ENCODE peak calls at places on chromosome 9, in seven cellular contexts. I is A549, K is cardiac muscle cell, W is HCT116, E is GM20000, O is glutamatergic neuron, F is PC-9. U is an unnamed sample.

GRCh38 chr9:115232375-115232774 is 114.4 kb upstream of the TNC start:
- DNase-seq in F (no peak), K (no peak), W (no peak), O (no peak), I (no peak), E (no peak), U (no peak)

GRCh38 chr9:14812806-14813205 is 90.3 kb upstream of the CER1 start:
- DNase-seq in E (no peak), O (no peak), I (no peak), W (no peak), K (no peak), F (no peak), U (no peak)

GRCh38 chr9:71384343-71384742 is 262.9 kb upstream of the TRPM3 start:
- DNase-seq in W (no peak), I (no peak), E (no peak), O (no peak), K (no peak), F (no peak), U (no peak)

GRCh38 chr9:105360344-105360743 is 87.5 kb upstream of the FSD1L start:
- DNase-seq in W (no peak), F (no peak), K (no peak), E (no peak), O (no peak), I (no peak), U (no peak)

GRCh38 chr9:4894076-4894475 is 91.0 kb upstream of the JAK2 start:
- DNase-seq in O (no peak), E (no peak), I (no peak), W (no peak), K (no peak), F (no peak), U (no peak)

GRCh38 chr9:21931428-21931827 is 62.8 kb downstream of the CDKN2A start:
- DNase-seq in K (no peak), W (no peak), O (no peak), E (no peak), F (no peak), I (no peak), U (no peak)

GRCh38 chr9:99126312-99126711 is 21.4 kb downstream of the TGFBR1 start:
- DNase-seq in K (no peak), I (no peak), F (no peak), W (no peak), O (no peak), E (no peak), U (no peak)

GRCh38 chr9:99269429-99269828 is 47.3 kb downstream of the SEC61B start:
- DNase-seq in F (no peak), O (no peak), K (no peak), W (no peak), E (no peak), I (no peak), U (no peak)

GRCh38 chr9:129869585-129870501 is 34.6 kb downstream of the USP20 start:
- DNase-seq in K (no peak), W (no peak), I (no peak), O (no peak), E (no peak), F (no peak), U (no peak)

GRCh38 chr9:75960561-75960960 is 70.1 kb downstream of the PCSK5 start:
- DNase-seq in K (no peak), O (no peak), E (no peak), W (no peak), I (no peak), F (no peak), U (no peak)

GRCh38 chr9:70601000-70601929 is 186.8 kb upstream of the KLF9 start:
- DNase-seq in F (no peak), W (no peak), I (no peak), K (peak), E (no peak), O (no peak), U (peak)

DNA sequence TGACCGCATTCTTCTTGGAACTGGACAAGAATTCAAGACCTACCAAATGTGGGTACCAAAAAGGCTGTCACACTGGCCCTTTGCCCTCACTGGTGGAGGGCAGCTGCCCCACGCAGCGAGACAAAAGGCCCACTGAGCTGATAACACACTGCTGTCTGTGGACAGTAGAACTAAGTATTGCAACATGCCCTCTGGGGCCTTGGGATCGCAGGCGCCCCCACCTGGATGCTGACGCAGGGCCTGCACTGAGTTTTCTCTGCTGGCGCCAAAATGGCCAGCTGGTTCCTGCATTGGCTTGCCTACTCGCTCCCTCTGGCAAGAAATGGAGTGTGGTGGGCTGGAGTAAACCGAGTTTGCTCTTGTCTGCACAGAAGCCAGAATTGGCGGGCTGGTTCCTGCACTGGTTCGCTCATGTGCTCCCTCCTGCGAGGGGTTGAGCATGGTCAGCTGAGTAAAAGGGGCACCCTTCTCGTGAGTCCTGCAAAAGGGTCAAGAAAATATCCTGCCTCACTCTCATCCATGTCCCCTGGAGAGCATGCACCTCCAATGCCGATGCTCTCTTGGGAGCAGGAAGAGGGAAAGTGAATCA is 55.7 kb downstream of the NXNL2 start:
- DNase-seq in W (no peak), O (no peak), K (no peak), F (no peak), I (no peak), E (no peak), U (no peak)
- TF ChIP-seq CTCF in W (peak), O (no peak), K (no peak), F (no peak), I (peak), E (no peak), U (no peak)

GRCh38 chr9:111852291-111852690 is 44.3 kb upstream of the UGCG start:
- DNase-seq in K (no peak), I (no peak), F (peak), O (no peak), E (no peak), W (no peak), U (no peak)

GRCh38 chr9:111860443-111860842 is 36.2 kb upstream of the UGCG start:
- DNase-seq in F (no peak), E (no peak), K (no peak), W (no peak), I (no peak), O (no peak), U (no peak)

GRCh38 chr9:111853450-111853827 is 43.2 kb upstream of the UGCG start:
- DNase-seq in E (no peak), F (peak), K (no peak), I (no peak), W (no peak), O (no peak), U (no peak)

GRCh38 chr9:111854799-111855198 is 41.8 kb upstream of the UGCG start:
- DNase-seq in I (no peak), F (no peak), W (no peak), O (no peak), K (no peak), E (no peak), U (no peak)

DNA sequence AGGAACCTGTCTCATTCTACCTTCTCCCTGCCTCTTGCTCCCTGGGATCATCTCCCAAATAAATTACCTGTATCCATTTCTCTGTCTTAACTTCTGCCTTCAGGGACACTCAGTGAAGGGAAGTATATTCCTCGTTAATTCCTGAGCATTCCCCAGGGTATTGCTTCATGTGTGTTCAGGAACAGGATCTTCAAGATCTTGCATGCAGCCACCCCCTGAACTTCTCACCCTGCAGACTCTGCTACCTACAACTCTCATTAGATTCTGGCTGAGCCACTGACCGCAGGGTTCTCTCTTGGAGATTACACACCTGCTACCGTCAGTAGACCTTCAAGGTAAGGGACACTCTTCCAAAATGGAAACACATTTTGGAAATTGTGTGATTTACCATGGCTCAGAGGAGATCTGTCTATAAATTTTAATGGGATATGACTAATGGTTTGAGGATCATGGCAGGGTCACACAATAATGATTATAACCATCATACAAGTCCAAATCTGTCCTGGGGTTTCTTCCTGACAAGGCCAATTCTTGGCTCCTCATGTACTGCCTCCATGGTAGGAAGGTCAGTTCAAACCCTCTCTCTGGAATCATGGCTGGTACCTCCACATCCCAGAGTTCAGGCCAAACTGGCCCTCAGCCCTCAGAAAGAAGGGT is 38.9 kb upstream of the UGCG start:
- DNase-seq in O (no peak), K (no peak), F (peak), I (no peak), W (no peak), E (no peak), U (no peak)
- TF ChIP-seq CTCF in O (no peak), K (no peak), F (no peak), I (no peak), W (no peak), E (no peak), U (no peak)

DNA sequence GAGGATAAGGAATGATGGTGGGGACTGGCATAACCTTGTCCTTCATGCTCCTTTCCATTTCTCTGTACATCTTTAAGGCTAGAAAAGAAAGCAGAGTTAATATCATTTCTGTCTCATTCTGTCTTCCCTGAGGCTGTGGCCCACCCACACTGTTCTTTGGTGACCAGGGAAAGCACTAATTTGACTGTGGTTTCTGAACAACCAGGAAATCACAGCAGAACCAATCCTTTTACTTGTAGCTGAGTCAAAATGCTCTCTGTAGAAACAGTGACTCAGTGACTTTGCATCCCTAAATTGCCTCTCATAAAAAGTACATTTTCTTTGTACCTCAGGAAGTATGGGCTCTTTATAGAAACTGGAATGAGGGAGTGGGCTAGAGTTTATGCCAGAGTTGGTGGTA is 28.1 kb downstream of the IL33 start:
- DNase-seq in W (no peak), O (no peak), F (no peak), E (peak), K (no peak), I (no peak), U (no peak)
- TF ChIP-seq CTCF in W (no peak), O (no peak), F (no peak), E (no peak), K (no peak), I (no peak), U (no peak)

GRCh38 chr9:73911814-73912213 is 585.3 kb upstream of the RORB start:
- DNase-seq in O (no peak), I (no peak), K (no peak), E (no peak), F (no peak), W (no peak), U (no peak)

GRCh38 chr9:73919712-73920111 is 577.4 kb upstream of the RORB start:
- DNase-seq in F (no peak), E (no peak), O (no peak), I (no peak), W (no peak), K (no peak), U (no peak)

DNA sequence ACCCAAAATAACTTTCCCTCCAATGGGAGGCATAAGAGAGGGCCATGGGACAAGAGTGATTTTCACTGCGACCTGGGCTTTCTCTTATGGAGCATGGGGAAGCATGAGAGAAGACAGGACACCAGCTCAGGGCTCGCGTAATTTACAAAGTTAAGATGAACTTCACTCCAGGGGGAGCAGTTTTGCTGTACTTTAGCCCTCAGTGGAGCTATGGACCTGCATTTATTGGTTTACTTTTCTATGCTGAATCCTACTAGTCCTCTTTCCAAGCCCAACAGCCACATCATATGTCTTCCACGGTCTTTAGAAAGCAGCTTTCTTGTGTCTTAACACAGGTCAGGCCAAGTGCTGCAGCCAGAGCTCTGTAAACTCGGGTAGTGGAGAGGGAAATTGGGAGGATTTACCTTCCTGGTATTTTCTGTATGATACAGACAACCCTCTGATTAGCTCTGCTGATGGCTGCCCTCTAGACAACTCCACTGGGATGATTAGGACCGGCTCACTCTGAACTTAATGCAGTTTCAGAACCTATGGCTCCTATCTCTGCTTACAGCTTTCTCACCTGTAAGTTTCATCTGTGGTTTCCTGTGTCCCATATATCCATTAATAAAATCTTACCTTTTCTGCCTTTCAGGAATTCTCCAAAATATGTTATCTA is 581.0 kb upstream of the RORB start:
- DNase-seq in F (no peak), W (no peak), O (no peak), K (peak), I (no peak), E (no peak), U (no peak)
- TF ChIP-seq CTCF in F (no peak), W (no peak), O (peak), K (peak), I (no peak), E (no peak), U (no peak)

GRCh38 chr9:1052119-1052907 is 2.2 kb downstream of the DMRT2 start:
- DNase-seq in E (no peak), F (no peak), W (no peak), K (no peak), I (no peak), O (peak), U (no peak)

GRCh38 chr9:1052908-1053590 is 2.9 kb downstream of the DMRT2 start:
- DNase-seq in I (no peak), E (no peak), W (no peak), K (no peak), O (no peak), F (no peak), U (no peak)

GRCh38 chr9:1050125-1050895 is at the start of gene DMRT2:
- DNase-seq in W (peak), K (peak), F (no peak), E (peak), I (peak), O (peak), U (peak)

GRCh38 chr9:1049641-1050040 is 516 bp upstream of the DMRT2 start:
- DNase-seq in K (no peak), E (no peak), W (no peak), O (no peak), F (no peak), I (no peak), U (no peak)

GRCh38 chr9:1051286-1052118 is 1.3 kb downstream of the DMRT2 start:
- DNase-seq in K (peak), E (no peak), W (no peak), F (no peak), I (peak), O (peak), U (no peak)
- TF ChIP-seq CTCF in K (peak), E (peak), W (no peak), F (no peak), I (peak), O (no peak), U (no peak)

GRCh38 chr9:18910435-18910834 is 122.6 kb downstream of the SAXO1 start:
- DNase-seq in I (no peak), K (no peak), F (no peak), O (no peak), E (no peak), W (no peak), U (no peak)

GRCh38 chr9:18911714-18912342 is 121.2 kb downstream of the SAXO1 start:
- DNase-seq in E (no peak), O (no peak), I (no peak), W (no peak), F (no peak), K (no peak), U (no peak)

GRCh38 chr9:18909140-18910018 is 123.6 kb downstream of the SAXO1 start:
- DNase-seq in K (no peak), W (no peak), I (no peak), E (no peak), O (no peak), F (no peak), U (no peak)

GRCh38 chr9:18907927-18908625 is 124.9 kb downstream of the SAXO1 start:
- DNase-seq in F (no peak), I (no peak), W (no peak), K (no peak), O (no peak), E (no peak), U (no peak)

DNA sequence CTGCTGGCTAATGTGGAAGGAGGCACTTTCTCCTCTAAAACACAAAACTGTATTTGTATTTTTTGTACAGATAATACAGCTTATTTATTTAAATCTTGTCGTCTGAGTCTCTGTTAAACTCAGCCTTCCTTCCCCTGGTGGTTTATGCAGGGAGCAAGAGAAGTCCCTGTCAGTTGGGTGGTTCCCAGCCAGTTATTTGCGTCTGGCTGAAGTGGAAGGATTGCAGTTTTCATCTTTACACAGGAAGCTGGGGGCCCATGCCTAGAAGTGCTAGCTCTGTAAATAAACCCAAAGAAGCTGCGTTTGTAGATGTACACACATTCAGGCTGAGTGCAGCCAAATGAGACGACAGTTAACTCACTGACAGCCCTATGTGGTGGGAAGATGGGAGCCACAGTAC is 122.2 kb downstream of the SAXO1 start:
- DNase-seq in F (no peak), O (no peak), E (no peak), K (peak), W (no peak), I (no peak), U (no peak)
- TF ChIP-seq CTCF in F (no peak), O (no peak), E (no peak), K (no peak), W (no peak), I (no peak), U (no peak)

DNA sequence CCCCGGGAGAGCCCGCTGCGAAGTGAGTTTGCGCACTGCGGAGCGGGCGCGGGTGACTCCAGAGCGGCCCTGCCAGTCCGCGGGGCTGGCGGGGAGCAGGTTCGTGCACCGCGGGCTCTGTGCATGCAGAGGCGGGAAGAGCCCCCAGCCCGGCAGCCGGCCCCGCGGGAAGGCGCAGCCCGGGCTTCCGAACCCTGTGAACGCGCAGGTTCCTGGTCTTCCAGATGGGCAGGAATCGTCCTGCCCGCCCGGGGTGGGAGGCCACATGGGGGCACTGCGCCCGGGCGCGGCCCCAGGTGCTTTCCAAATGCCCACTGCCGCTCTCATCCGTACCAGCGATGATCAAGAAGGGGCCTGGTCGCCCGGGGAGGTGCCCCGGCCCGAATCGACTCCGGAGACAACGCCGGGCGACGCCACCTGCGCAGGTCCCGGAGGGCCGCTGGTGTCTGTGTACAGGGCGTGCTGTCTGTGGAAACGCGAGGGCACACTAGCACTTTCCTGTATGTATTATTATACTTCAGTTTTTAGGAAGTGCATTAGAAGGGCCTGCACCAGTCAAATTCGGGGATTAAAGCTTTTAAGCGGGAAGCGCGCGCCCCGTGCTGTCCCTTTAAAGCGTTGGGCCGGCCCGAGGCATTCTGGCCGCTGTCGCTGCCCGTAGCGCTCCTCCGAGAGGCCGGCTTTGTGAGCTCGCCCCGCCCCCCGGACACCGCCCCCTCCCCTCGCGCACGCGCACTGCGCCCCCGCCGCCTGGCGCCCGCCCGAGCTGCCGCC is at the start of gene WDR5:
- DNase-seq in F (peak), I (peak), K (peak), O (peak), E (peak), W (peak), U (peak)
- TF ChIP-seq CTCF in F (peak), I (peak), K (peak), O (no peak), E (peak), W (no peak), U (no peak)

GRCh38 chr9:136259836-136260235 is 14.2 kb upstream of the QSOX2 start:
- DNase-seq in K (no peak), I (no peak), F (no peak), W (no peak), E (no peak), O (no peak), U (no peak)
- TF ChIP-seq CTCF in K (no peak), I (no peak), F (no peak), W (no peak), E (no peak), O (no peak), U (no peak)